ENCODE peak calls at places on chromosomes 2 and 18, in ten cellular contexts. One of them, this sample, is unnamed.
A peak's percentile ranks its signal among the peaks of the same experiment; 100 is the strongest.

GRCh38 chr2:186498834-186499233 is 12.8 kb downstream of the ZC3H15 start:
- DNase-seq in lower lobe of right lung: no peak
- DNase-seq in stimulated activated CD8-positive, alpha-beta memory T cell treated with anti-CD3 and anti-CD28 coated beads, Interleukin-15, amount 100 ng/mL, for 24 hours: no peak
- DNase-seq in T follicular helper cell: no peak
- DNase-seq in NCI-H2081: no peak
- DNase-seq in astrocyte of the cerebellum: no peak
- DNase-seq in GM04504: no peak
- DNase-seq in OCI-M1: no peak
- DNase-seq in activated naive CD4-positive, alpha-beta T cell treated with anti-CD3 and anti-CD28 coated beads for 36 hours: no peak
- DNase-seq in stimulated activated CD4-positive, alpha-beta T cell treated with anti-CD3 and anti-CD28 coated beads, Interleukin-15, amount 100 ng/mL, for 24 hours: no peak
- DNase-seq in this sample: no peak

GRCh38 chr2:7510353-7510752 is 593.1 kb downstream of the RNF144A start:
- DNase-seq in astrocyte of the cerebellum: no peak
- DNase-seq in lower lobe of right lung: no peak
- DNase-seq in GM04504: no peak
- DNase-seq in stimulated activated CD4-positive, alpha-beta T cell treated with anti-CD3 and anti-CD28 coated beads, Interleukin-15, amount 100 ng/mL, for 24 hours: no peak
- DNase-seq in stimulated activated CD8-positive, alpha-beta memory T cell treated with anti-CD3 and anti-CD28 coated beads, Interleukin-15, amount 100 ng/mL, for 24 hours: no peak
- DNase-seq in activated naive CD4-positive, alpha-beta T cell treated with anti-CD3 and anti-CD28 coated beads for 36 hours: no peak
- DNase-seq in OCI-M1: no peak
- DNase-seq in T follicular helper cell: no peak
- DNase-seq in NCI-H2081: peak; percentile 22
- DNase-seq in this sample: no peak

GRCh38 chr2:158932246-158932645 is 36.2 kb upstream of the TANC1 start:
- DNase-seq in lower lobe of right lung: no peak
- DNase-seq in activated naive CD4-positive, alpha-beta T cell treated with anti-CD3 and anti-CD28 coated beads for 36 hours: no peak
- DNase-seq in OCI-M1: no peak
- DNase-seq in astrocyte of the cerebellum: peak; percentile 59
- DNase-seq in stimulated activated CD4-positive, alpha-beta T cell treated with anti-CD3 and anti-CD28 coated beads, Interleukin-15, amount 100 ng/mL, for 24 hours: no peak
- DNase-seq in GM04504: no peak
- DNase-seq in stimulated activated CD8-positive, alpha-beta memory T cell treated with anti-CD3 and anti-CD28 coated beads, Interleukin-15, amount 100 ng/mL, for 24 hours: no peak
- DNase-seq in T follicular helper cell: no peak
- DNase-seq in NCI-H2081: no peak
- DNase-seq in this sample: peak; percentile 82

GRCh38 chr2:234981197-234982095 is 29.6 kb downstream of the SH3BP4 start:
- DNase-seq in activated naive CD4-positive, alpha-beta T cell treated with anti-CD3 and anti-CD28 coated beads for 36 hours: no peak
- DNase-seq in astrocyte of the cerebellum: peak; percentile 99
- DNase-seq in GM04504: peak; percentile 99
- DNase-seq in OCI-M1: no peak
- DNase-seq in stimulated activated CD8-positive, alpha-beta memory T cell treated with anti-CD3 and anti-CD28 coated beads, Interleukin-15, amount 100 ng/mL, for 24 hours: no peak
- DNase-seq in lower lobe of right lung: no peak
- DNase-seq in stimulated activated CD4-positive, alpha-beta T cell treated with anti-CD3 and anti-CD28 coated beads, Interleukin-15, amount 100 ng/mL, for 24 hours: no peak
- DNase-seq in T follicular helper cell: no peak
- DNase-seq in NCI-H2081: no peak
- DNase-seq in this sample: peak; percentile 100

GRCh38 chr2:86566158-86566827 is 3.0 kb upstream of the CHMP3 start:
- DNase-seq in activated naive CD4-positive, alpha-beta T cell treated with anti-CD3 and anti-CD28 coated beads for 36 hours: no peak
- DNase-seq in GM04504: no peak
- DNase-seq in T follicular helper cell: no peak
- DNase-seq in NCI-H2081: no peak
- DNase-seq in astrocyte of the cerebellum: no peak
- DNase-seq in OCI-M1: no peak
- DNase-seq in stimulated activated CD8-positive, alpha-beta memory T cell treated with anti-CD3 and anti-CD28 coated beads, Interleukin-15, amount 100 ng/mL, for 24 hours: no peak
- DNase-seq in lower lobe of right lung: no peak
- DNase-seq in stimulated activated CD4-positive, alpha-beta T cell treated with anti-CD3 and anti-CD28 coated beads, Interleukin-15, amount 100 ng/mL, for 24 hours: no peak
- DNase-seq in this sample: no peak

GRCh38 chr2:235594041-235594440 is 100.2 kb downstream of the AGAP1 start:
- DNase-seq in stimulated activated CD4-positive, alpha-beta T cell treated with anti-CD3 and anti-CD28 coated beads, Interleukin-15, amount 100 ng/mL, for 24 hours: no peak
- DNase-seq in astrocyte of the cerebellum: peak; percentile 79
- DNase-seq in NCI-H2081: peak; percentile 78
- DNase-seq in GM04504: no peak
- DNase-seq in activated naive CD4-positive, alpha-beta T cell treated with anti-CD3 and anti-CD28 coated beads for 36 hours: no peak
- DNase-seq in T follicular helper cell: no peak
- DNase-seq in lower lobe of right lung: no peak
- DNase-seq in stimulated activated CD8-positive, alpha-beta memory T cell treated with anti-CD3 and anti-CD28 coated beads, Interleukin-15, amount 100 ng/mL, for 24 hours: no peak
- DNase-seq in OCI-M1: peak; percentile 75
- DNase-seq in this sample: peak; percentile 91

GRCh38 chr2:149170156-149170555 is 131.7 kb downstream of the LYPD6B start:
- DNase-seq in astrocyte of the cerebellum: no peak
- DNase-seq in stimulated activated CD4-positive, alpha-beta T cell treated with anti-CD3 and anti-CD28 coated beads, Interleukin-15, amount 100 ng/mL, for 24 hours: no peak
- DNase-seq in activated naive CD4-positive, alpha-beta T cell treated with anti-CD3 and anti-CD28 coated beads for 36 hours: no peak
- DNase-seq in GM04504: no peak
- DNase-seq in lower lobe of right lung: no peak
- DNase-seq in NCI-H2081: no peak
- DNase-seq in stimulated activated CD8-positive, alpha-beta memory T cell treated with anti-CD3 and anti-CD28 coated beads, Interleukin-15, amount 100 ng/mL, for 24 hours: no peak
- DNase-seq in OCI-M1: no peak
- DNase-seq in T follicular helper cell: no peak
- DNase-seq in this sample: no peak

GRCh38 chr2:28030600-28030999 is 140.1 kb downstream of the BABAM2 start:
- DNase-seq in lower lobe of right lung: no peak
- DNase-seq in NCI-H2081: no peak
- DNase-seq in activated naive CD4-positive, alpha-beta T cell treated with anti-CD3 and anti-CD28 coated beads for 36 hours: no peak
- DNase-seq in astrocyte of the cerebellum: no peak
- DNase-seq in GM04504: no peak
- DNase-seq in OCI-M1: no peak
- DNase-seq in stimulated activated CD4-positive, alpha-beta T cell treated with anti-CD3 and anti-CD28 coated beads, Interleukin-15, amount 100 ng/mL, for 24 hours: no peak
- DNase-seq in T follicular helper cell: no peak
- DNase-seq in stimulated activated CD8-positive, alpha-beta memory T cell treated with anti-CD3 and anti-CD28 coated beads, Interleukin-15, amount 100 ng/mL, for 24 hours: no peak
- DNase-seq in this sample: no peak

GRCh38 chr18:285817-286216 is 18.0 kb upstream of the THOC1 start:
- DNase-seq in stimulated activated CD8-positive, alpha-beta memory T cell treated with anti-CD3 and anti-CD28 coated beads, Interleukin-15, amount 100 ng/mL, for 24 hours: no peak
- DNase-seq in lower lobe of right lung: no peak
- DNase-seq in T follicular helper cell: no peak
- DNase-seq in GM04504: no peak
- DNase-seq in activated naive CD4-positive, alpha-beta T cell treated with anti-CD3 and anti-CD28 coated beads for 36 hours: no peak
- DNase-seq in NCI-H2081: no peak
- DNase-seq in OCI-M1: peak; percentile 11
- DNase-seq in astrocyte of the cerebellum: no peak
- DNase-seq in stimulated activated CD4-positive, alpha-beta T cell treated with anti-CD3 and anti-CD28 coated beads, Interleukin-15, amount 100 ng/mL, for 24 hours: no peak
- DNase-seq in this sample: no peak